ENCODE peak calls at places on chromosomes 13 and 19, in six cellular contexts. X is HT1080; B is stimulated activated CD4-positive, alpha-beta T cell treated with anti-CD3 and anti-CD28 coated beads, Interleukin-1b, Interleukin-23, amount 100 ng/mL, for 4 hours; K is foreskin fibroblast; T is body of pancreas; Y is GM04504. H is an unnamed sample.

GRCh38 chr13:47298506-47298905 is 401.7 kb upstream of the HTR2A start:
- DNase-seq in Y (no peak), B (no peak), X (peak; percentile 83), K (peak; percentile 21), T (no peak), H (peak; percentile 39)

GRCh38 chr13:107365466-107366215 is 797.7 kb upstream of the ARGLU1 start:
- DNase-seq in Y (no peak), K (no peak), X (no peak), T (no peak), B (no peak), H (peak; percentile 74)

GRCh38 chr13:98450495-98451167 is 126.3 kb downstream of the STK24 start:
- DNase-seq in B (no peak), Y (no peak), X (no peak), K (no peak), T (no peak), H (peak; percentile 32)

GRCh38 chr19:2867025-2867991 is at the start of gene ZNF556:
- DNase-seq in X (peak; percentile 20), B (no peak), Y (peak; percentile 81), T (peak; percentile 17), K (no peak), H (no peak)

GRCh38 chr19:1098177-1099051 is 3.2 kb upstream of the POLR2E start:
- DNase-seq in X (no peak), K (peak; percentile 32), T (no peak), Y (no peak), B (no peak), H (no peak)

GRCh38 chr13:105804561-105805190 is 730.8 kb downstream of the EFNB2 start:
- DNase-seq in X (peak; percentile 52), T (no peak), Y (peak; percentile 3), B (no peak), K (peak; percentile 26), H (peak; percentile 77)

GRCh38 chr13:26186141-26186870 is 35.8 kb downstream of the RNF6 start:
- DNase-seq in B (peak; percentile 82), K (peak; percentile 94), T (peak; percentile 93), Y (peak; percentile 72), X (peak; percentile 83), H (peak; percentile 93)

GRCh38 chr13:32791545-32792172 is 205.4 kb downstream of the PDS5B start:
- DNase-seq in T (no peak), Y (no peak), X (peak; percentile 27), B (no peak), K (no peak), H (no peak)

GRCh38 chr13:41127746-41128145 is 4.9 kb downstream of the KBTBD6 start:
- DNase-seq in B (no peak), T (no peak), X (no peak), K (no peak), Y (no peak), H (peak; percentile 19)

GRCh38 chr19:38662508-38663155 is 15.2 kb downstream of the ACTN4 start:
- DNase-seq in X (no peak), K (no peak), Y (no peak), B (no peak), T (no peak), H (no peak)

GRCh38 chr19:2123682-2124387 is 27.1 kb downstream of the IZUMO4 start:
- DNase-seq in K (no peak), X (no peak), B (no peak), Y (no peak), T (no peak), H (peak; percentile 5)

GRCh38 chr13:41603917-41604316 is 146.6 kb downstream of the RGCC start:
- DNase-seq in X (peak; percentile 88), K (peak; percentile 72), Y (no peak), T (no peak), B (no peak), H (peak; percentile 66)

GRCh38 chr19:5041168-5042038 is 72.5 kb downstream of the KDM4B start:
- DNase-seq in B (no peak), X (no peak), K (no peak), Y (no peak), T (no peak), H (no peak)

GRCh38 chr19:35544110-35544802 is 1.2 kb upstream of the TMEM147 start:
- DNase-seq in Y (no peak), B (no peak), K (no peak), X (no peak), T (no peak), H (no peak)

GRCh38 chr19:51002542-51003311 is 1.3 kb upstream of the KLK8 start:
- DNase-seq in K (no peak), Y (no peak), B (no peak), T (no peak), X (no peak), H (no peak)

GRCh38 chr13:26386026-26386425 is 132.1 kb downstream of the CDK8 start:
- DNase-seq in X (no peak), Y (no peak), B (no peak), K (no peak), T (no peak), H (no peak)

GRCh38 chr19:57241181-57241580 is 749 bp downstream of the ZNF805 start:
- DNase-seq in T (no peak), X (no peak), Y (no peak), B (no peak), K (peak; percentile 19), H (peak; percentile 43)

GRCh38 chr13:60158321-60158801 is 5.4 kb downstream of the DIAPH3 start:
- DNase-seq in X (no peak), Y (no peak), B (no peak), K (no peak), T (no peak), H (no peak)

GRCh38 chr19:1739960-1740629 is 13.2 kb upstream of the ONECUT3 start:
- DNase-seq in Y (no peak), B (no peak), T (no peak), X (no peak), K (no peak), H (no peak)

GRCh38 chr13:106104281-106104901 is 431.1 kb downstream of the EFNB2 start:
- DNase-seq in T (no peak), Y (peak; percentile 67), B (no peak), X (peak; percentile 97), K (peak; percentile 88), H (peak; percentile 96)

GRCh38 chr19:44202470-44202869 is 9.9 kb upstream of the ZNF227 start:
- DNase-seq in Y (peak; percentile 26), B (no peak), K (peak; percentile 29), T (no peak), X (peak; percentile 10), H (no peak)

GRCh38 chr19:7564866-7565265 is 29.3 kb downstream of the PNPLA6 start:
- DNase-seq in T (no peak), B (no peak), Y (no peak), K (no peak), X (no peak), H (no peak)

GRCh38 chr19:16978839-16979802 is 47.5 kb downstream of the CPAMD8 start:
- DNase-seq in X (no peak), B (no peak), T (no peak), Y (no peak), K (no peak), H (no peak)

GRCh38 chr19:49113762-49114629 is at the start of gene LIN7B:
- DNase-seq in T (peak; percentile 73), Y (no peak), B (peak; percentile 57), X (peak; percentile 70), K (peak; percentile 59), H (peak; percentile 43)

GRCh38 chr13:113186061-113186900 is 22.2 kb downstream of the PCID2 start:
- DNase-seq in T (no peak), B (no peak), K (peak; percentile 32), X (no peak), Y (no peak), H (peak; percentile 27)

H was measured in fibroblast of lung.